ENCODE peak calls at places on chromosomes 5 and 9, in five cellular contexts. H, W, X, Z and D are unnamed samples.

GRCh38 chr5:64026493-64026892 is 64.2 kb upstream of the HTR1A start:
- DNase-seq in H (no peak), W (no peak), X (no peak), Z (no peak), D (no peak)

GRCh38 chr5:34968258-34968657 is 38.9 kb downstream of the DNAJC21 start:
- DNase-seq in H (no peak), W (no peak), X (no peak), Z (no peak), D (no peak)

GRCh38 chr5:115770466-115770865 is 46.0 kb downstream of the CDO1 start:
- DNase-seq in H (no peak), W (no peak), X (no peak), Z (no peak), D (peak)

GRCh38 chr9:86705474-86705873 is 241.8 kb downstream of the GAS1 start:
- DNase-seq in H (no peak), W (no peak), X (peak), Z (no peak), D (no peak)

GRCh38 chr5:14932902-14933475 is 61.4 kb upstream of the ANKH start:
- DNase-seq in H (no peak), W (no peak), X (peak), Z (no peak), D (no peak)

GRCh38 chr9:4463824-4464223 is 26.4 kb upstream of the SLC1A1 start:
- DNase-seq in H (no peak), W (no peak), X (no peak), Z (no peak), D (no peak)

GRCh38 chr9:114035845-114036785 is 42.0 kb downstream of the AMBP start:
- DNase-seq in H (no peak), W (no peak), X (peak), Z (peak), D (peak)

GRCh38 chr5:126301056-126301455 is 122.2 kb upstream of the GRAMD2B start:
- DNase-seq in H (no peak), W (no peak), X (no peak), Z (no peak), D (no peak)

GRCh38 chr5:1125030-1125357 is 13.1 kb upstream of the SLC12A7 start:
- DNase-seq in H (no peak), W (no peak), X (peak), Z (peak), D (no peak)

GRCh38 chr9:68522126-68522525 is 18.6 kb downstream of the TMEM252 start:
- DNase-seq in H (no peak), W (no peak), X (no peak), Z (no peak), D (no peak)

GRCh38 chr9:38024036-38024681 is 44.9 kb downstream of the SHB start:
- DNase-seq in H (peak), W (no peak), X (peak), Z (no peak), D (no peak)

GRCh38 chr9:5778799-5779198 is 54.1 kb downstream of the ERMP1 start:
- DNase-seq in H (no peak), W (no peak), X (no peak), Z (no peak), D (no peak)

GRCh38 chr9:136052991-136053756 is 41.9 kb downstream of the NACC2 start:
- DNase-seq in H (no peak), W (no peak), X (peak), Z (no peak), D (peak)

GRCh38 chr5:179137643-179138567 is 77.7 kb downstream of the ZNF354C start:
- DNase-seq in H (no peak), W (no peak), X (no peak), Z (no peak), D (peak)

GRCh38 chr5:140802781-140803271 is 2.0 kb downstream of the PCDHA3 start:
- DNase-seq in H (no peak), W (no peak), X (no peak), Z (no peak), D (no peak)

GRCh38 chr5:140795259-140795641 is 598 bp downstream of the PCDHA2 start:
- DNase-seq in H (no peak), W (no peak), X (peak), Z (no peak), D (peak)

GRCh38 chr5:140796718-140797095 is 2.1 kb downstream of the PCDHA2 start:
- DNase-seq in H (no peak), W (no peak), X (no peak), Z (no peak), D (no peak)

GRCh38 chr5:140801494-140801841 is 611 bp downstream of the PCDHA3 start:
- DNase-seq in H (no peak), W (no peak), X (no peak), Z (no peak), D (no peak)

GRCh38 chr5:140800816-140801493 is at the start of gene PCDHA3:
- DNase-seq in H (peak), W (no peak), X (peak), Z (no peak), D (no peak)
- H3K4me3 ChIP-seq in H (no peak), W (no peak), X (peak), Z (peak), D (no peak)

DNA sequence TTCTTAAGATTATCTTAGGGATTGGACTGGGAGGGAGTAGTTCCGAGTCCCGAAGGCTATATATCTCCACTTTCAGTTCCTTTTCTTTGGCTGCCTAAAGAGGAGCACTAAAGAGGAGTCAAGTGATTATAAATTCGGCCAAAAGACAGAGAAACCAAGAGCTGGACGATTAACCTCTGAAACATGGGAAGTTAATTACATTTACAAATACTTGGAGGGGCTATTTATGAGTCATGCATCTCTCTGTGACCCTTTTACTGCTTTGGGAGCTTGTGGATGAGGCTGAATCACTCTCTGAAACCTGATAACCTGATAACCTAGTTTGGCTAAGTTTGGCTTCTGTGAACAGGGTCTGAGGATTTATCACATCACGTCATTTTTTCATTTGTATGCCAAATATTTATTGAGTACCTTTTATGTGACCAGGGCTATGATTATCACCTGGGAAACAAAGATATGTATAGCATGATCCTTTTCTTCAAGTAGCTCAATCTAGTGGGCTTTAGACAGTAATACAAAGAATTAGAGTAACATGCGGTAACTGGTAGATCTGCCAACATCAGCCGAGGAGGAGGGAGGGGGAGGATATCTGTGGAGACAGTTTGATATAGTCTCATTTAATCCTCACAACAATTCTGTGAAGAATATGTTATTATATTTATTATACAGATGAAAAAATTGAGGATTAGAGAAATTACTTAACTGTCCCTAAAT is 180.9 kb downstream of the CD180 start:
- DNase-seq in H (peak), W (no peak), X (no peak), Z (no peak), D (no peak)
- H3K4me3 ChIP-seq in H (peak), W (no peak), X (peak), Z (peak), D (no peak)

GRCh38 chr5:91212336-91213092 is 170.6 kb downstream of the ARRDC3 start:
- DNase-seq in H (peak), W (no peak), X (peak), Z (no peak), D (no peak)

GRCh38 chr5:91206103-91206502 is 177.0 kb downstream of the ARRDC3 start:
- DNase-seq in H (no peak), W (no peak), X (no peak), Z (no peak), D (no peak)

GRCh38 chr5:91206734-91207133 is 176.4 kb downstream of the ARRDC3 start:
- DNase-seq in H (peak), W (no peak), X (no peak), Z (no peak), D (no peak)

DNA sequence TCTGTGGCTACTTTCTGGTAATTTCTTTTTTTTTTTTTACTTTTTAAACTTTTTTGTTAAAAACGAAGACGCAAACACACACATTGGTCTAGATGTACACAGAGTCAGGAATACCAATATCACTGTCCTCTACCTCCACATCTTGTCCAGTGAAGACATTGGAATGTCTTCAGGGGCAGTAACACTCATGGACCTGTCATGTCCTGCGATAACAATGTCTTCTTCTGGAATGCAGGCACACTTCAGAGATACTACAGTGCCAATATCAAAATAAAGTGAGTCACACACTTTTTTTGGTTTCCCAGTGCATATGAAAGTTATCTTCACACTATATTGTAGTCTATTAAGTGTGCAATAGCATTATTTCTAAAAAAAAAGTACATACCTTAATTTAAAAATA is 175.9 kb downstream of the ARRDC3 start:
- DNase-seq in H (peak), W (no peak), X (no peak), Z (no peak), D (no peak)
- H3K4me3 ChIP-seq in H (no peak), W (no peak), X (no peak), Z (no peak), D (no peak)

GRCh38 chr9:84788803-84789462 is 119.4 kb downstream of the NTRK2 start:
- DNase-seq in H (no peak), W (no peak), X (no peak), Z (no peak), D (no peak)

GRCh38 chr9:84781431-84781830 is 111.9 kb downstream of the NTRK2 start:
- DNase-seq in H (no peak), W (no peak), X (no peak), Z (no peak), D (no peak)

GRCh38 chr9:84782228-84782866 is 112.8 kb downstream of the NTRK2 start:
- DNase-seq in H (peak), W (no peak), X (no peak), Z (peak), D (no peak)

GRCh38 chr9:84789463-84789830 is 119.9 kb downstream of the NTRK2 start:
- DNase-seq in H (no peak), W (no peak), X (no peak), Z (no peak), D (no peak)

DNA sequence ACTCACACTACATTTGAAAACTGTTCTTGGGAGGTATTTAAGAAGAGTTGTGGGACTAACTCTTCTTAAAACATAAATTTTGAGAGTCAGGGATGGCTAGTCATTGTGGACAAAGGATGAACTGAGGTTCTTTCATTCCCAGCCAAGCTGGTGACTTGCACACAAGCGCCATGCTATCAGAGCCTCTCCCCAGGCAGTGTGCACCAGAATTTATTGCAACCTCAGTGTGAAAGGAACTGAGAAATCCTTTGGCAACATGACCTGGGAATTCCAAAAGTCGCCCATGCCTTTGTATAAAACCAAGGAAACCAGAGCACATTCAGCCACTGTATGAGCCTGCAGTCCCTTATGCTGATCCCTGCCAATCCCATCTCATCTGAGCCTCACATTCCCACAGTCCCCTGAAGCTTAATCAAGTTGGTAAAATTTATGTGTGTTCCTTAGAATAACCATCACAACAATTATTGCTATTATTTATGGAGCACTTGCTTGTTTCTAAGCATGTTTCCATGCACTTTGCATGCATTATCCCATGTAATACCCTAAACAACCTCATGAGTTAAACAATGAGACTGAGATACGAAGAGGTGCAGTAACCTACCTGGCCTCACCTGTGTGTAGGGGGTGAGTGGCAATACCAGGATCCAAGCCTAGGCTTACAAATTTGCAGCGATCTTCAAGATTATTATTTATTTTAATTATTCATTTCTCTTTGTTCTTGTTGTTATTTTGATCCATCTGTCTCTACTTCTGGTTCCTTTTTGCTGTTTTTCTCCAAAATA is 116.4 kb downstream of the NTRK2 start:
- DNase-seq in H (no peak), W (no peak), X (no peak), Z (no peak), D (peak)
- H3K4me3 ChIP-seq in H (no peak), W (no peak), X (no peak), Z (no peak), D (no peak)

GRCh38 chr5:13580058-13580457 is 364.4 kb downstream of the DNAH5 start:
- DNase-seq in H (no peak), W (no peak), X (no peak), Z (no peak), D (no peak)
- H3K4me3 ChIP-seq in H (no peak), W (no peak), X (no peak), Z (no peak), D (no peak)

GRCh38 chr9:35745569-35745968 is 3.5 kb downstream of the GBA2 start:
- DNase-seq in H (no peak), W (no peak), X (no peak), Z (no peak), D (no peak)
- H3K4me3 ChIP-seq in H (peak), W (no peak), X (no peak), Z (peak), D (no peak)

DNA sequence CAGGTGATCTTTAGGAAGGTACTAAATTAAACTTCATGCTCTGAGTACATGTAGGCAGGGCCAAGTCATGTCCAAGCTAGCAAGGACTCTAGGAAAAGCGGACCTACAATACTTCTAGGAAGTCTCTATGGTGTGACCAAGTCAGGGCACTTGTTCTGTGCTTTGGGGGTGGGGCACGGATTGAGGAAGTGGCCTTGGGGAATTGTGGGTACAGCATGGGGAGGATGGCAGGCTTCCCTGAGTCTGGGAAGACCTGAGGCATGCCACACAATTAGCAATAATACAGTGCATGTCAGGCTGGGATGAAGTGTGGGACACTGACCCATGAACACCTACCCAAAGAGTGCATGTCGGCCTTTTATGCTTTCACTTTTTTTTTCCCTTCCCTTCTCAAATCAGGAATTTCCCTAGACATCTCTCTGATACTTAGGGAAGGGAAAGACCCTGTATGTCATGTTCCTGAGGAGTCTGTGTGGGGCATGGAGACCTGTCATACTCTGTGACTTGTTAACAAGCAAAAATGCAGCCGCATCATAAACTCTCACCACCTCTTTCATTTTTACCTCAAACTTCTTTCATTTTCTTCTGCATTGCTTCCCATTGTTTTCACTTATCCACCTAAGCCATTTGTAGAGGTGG is 146.4 kb downstream of the PALM2AKAP2 start:
- DNase-seq in H (no peak), W (no peak), X (no peak), Z (no peak), D (no peak)
- H3K4me3 ChIP-seq in H (no peak), W (no peak), X (no peak), Z (no peak), D (no peak)

GRCh38 chr5:132528866-132529634 is 14.3 kb downstream of the IL5 start:
- DNase-seq in H (no peak), W (no peak), X (no peak), Z (no peak), D (no peak)
- H3K4me3 ChIP-seq in H (no peak), W (no peak), X (no peak), Z (no peak), D (no peak)

DNA sequence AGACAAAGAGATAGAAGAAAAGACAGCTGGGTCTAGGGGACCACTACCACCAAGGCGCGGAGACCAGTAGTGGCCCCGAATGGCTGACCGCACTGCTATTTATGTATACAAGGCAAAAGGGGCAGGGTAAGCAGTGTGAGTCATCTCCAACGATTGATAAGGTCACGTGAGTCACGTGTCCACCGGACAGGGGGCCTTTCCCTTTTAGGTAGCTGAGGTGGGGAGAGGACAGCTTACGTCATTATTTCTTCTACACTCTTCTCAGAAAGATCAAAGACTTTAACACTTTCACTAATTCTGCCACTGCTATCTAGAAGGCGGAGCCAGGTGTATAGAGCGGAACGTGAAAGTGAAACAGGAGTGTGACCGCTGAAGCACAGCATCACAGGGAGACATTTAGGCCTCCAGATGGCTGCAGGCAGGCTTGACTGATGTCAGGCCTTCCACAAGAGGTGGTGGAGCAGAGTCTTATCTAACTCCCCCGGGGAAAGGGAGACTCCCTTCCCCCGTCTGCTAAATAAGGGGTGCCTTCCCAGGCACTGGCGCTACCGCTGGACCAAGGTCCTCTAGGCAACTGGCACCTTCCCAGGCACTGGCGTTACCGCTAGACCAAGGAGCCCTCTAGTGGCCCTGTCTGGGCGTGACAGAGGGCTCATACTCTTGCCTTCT is 6.1 kb upstream of the PRR16 start:
- DNase-seq in H (peak), W (peak), X (peak), Z (peak), D (peak)
- H3K4me3 ChIP-seq in H (no peak), W (peak), X (peak), Z (peak), D (peak)